ENCODE peak calls at places on chromosomes 4 and X, in seven cellular contexts. T is AG09309; X is lung; Z is osteocyte; M is CD4-positive, alpha-beta T cell; I is chondrocyte; A is left ventricle myocardium inferior. W is an unnamed sample.

GRCh38 chrX:119614776-119615175 is 8.6 kb upstream of the NKRF start:
- DNase-seq in Z (no peak), I (no peak), T (no peak), A (no peak), X (no peak), M (no peak), W (no peak)

GRCh38 chrX:10011991-10012390 is 44.8 kb downstream of the CLDN34 start:
- DNase-seq in T (no peak), I (no peak), A (no peak), X (peak; percentile 47), Z (no peak), M (no peak), W (no peak)

GRCh38 chr4:46844325-46844917 is 64.6 kb downstream of the COX7B2 start:
- DNase-seq in T (peak; percentile 4), Z (no peak), A (no peak), X (no peak), M (peak; percentile 4), I (no peak), W (peak; percentile 70)

GRCh38 chr4:151099976-151100417 is 569 bp downstream of the RPS3A start:
- DNase-seq in A (no peak), X (no peak), Z (no peak), I (no peak), T (no peak), M (no peak), W (peak; percentile 29)

GRCh38 chr4:144709159-144709558 is 63.2 kb downstream of the HHIP start:
- DNase-seq in I (no peak), M (no peak), X (no peak), T (no peak), Z (no peak), A (no peak), W (peak; percentile 35)

GRCh38 chrX:65697915-65698796 is 30.7 kb downstream of the MSN start:
- DNase-seq in M (peak; percentile 52), I (no peak), T (no peak), X (peak; percentile 58), A (peak; percentile 44), Z (no peak), W (no peak)

GRCh38 chr4:14977836-14978235 is 24.4 kb upstream of the CPEB2 start:
- DNase-seq in T (no peak), A (no peak), I (no peak), X (no peak), Z (no peak), M (no peak), W (no peak)

GRCh38 chrX:101550362-101550761 is at the start of gene ARMCX1:
- DNase-seq in Z (peak; percentile 87), X (peak; percentile 52), M (no peak), A (peak; percentile 70), T (peak; percentile 20), I (peak; percentile 85), W (no peak)

GRCh38 chrX:53233536-53233935 is 8.5 kb upstream of the KDM5C start:
- DNase-seq in X (no peak), T (no peak), A (no peak), M (no peak), Z (no peak), I (no peak), W (no peak)

GRCh38 chr4:100738388-100739165 is 220.8 kb upstream of the EMCN start:
- DNase-seq in X (no peak), A (no peak), Z (no peak), I (no peak), M (no peak), T (peak; percentile 53), W (peak; percentile 93)

GRCh38 chrX:66045894-66046293 is 6.0 kb upstream of the VSIG4 start:
- DNase-seq in T (no peak), X (no peak), I (no peak), Z (no peak), A (no peak), M (no peak), W (no peak)

GRCh38 chrX:10506781-10507180 is 113.6 kb downstream of the MID1 start:
- DNase-seq in A (no peak), M (no peak), X (no peak), I (no peak), Z (no peak), T (no peak), W (no peak)

GRCh38 chr4:14254806-14255445 is 627.4 kb upstream of the BOD1L1 start:
- DNase-seq in X (no peak), T (no peak), I (no peak), A (no peak), M (no peak), Z (no peak), W (no peak)

GRCh38 chr4:105092768-105093167 is 53.9 kb upstream of the TET2 start:
- DNase-seq in X (no peak), M (no peak), A (no peak), T (no peak), Z (no peak), I (no peak), W (no peak)

GRCh38 chr4:26510334-26510705 is 20.0 kb upstream of the CCKAR start:
- DNase-seq in T (peak; percentile 21), A (no peak), Z (peak; percentile 21), X (no peak), I (no peak), M (no peak), W (no peak)

GRCh38 chrX:9349572-9350259 is 115.1 kb upstream of the TBL1X start:
- DNase-seq in A (no peak), I (no peak), T (no peak), Z (no peak), X (no peak), M (no peak), W (peak; percentile 50)

GRCh38 chr4:78667764-78668163 is 108.4 kb upstream of the BMP2K start:
- DNase-seq in A (no peak), I (no peak), T (no peak), Z (no peak), M (no peak), X (no peak), W (no peak)

GRCh38 chrX:52923781-52924241 is 26.7 kb downstream of the FAM156B start:
- DNase-seq in X (no peak), I (no peak), Z (no peak), M (no peak), A (peak; percentile 32), T (no peak), W (peak; percentile 54)

GRCh38 chr4:3021627-3022026 is 52.7 kb downstream of the HTT-AS start:
- DNase-seq in A (no peak), X (no peak), M (no peak), T (no peak), I (no peak), Z (no peak), W (no peak)

GRCh38 chrX:45769919-45770582 is 569.4 kb upstream of the DIPK2B start:
- DNase-seq in T (peak; percentile 80), M (no peak), Z (peak; percentile 90), I (no peak), X (peak; percentile 72), A (peak; percentile 33), W (peak; percentile 83)

GRCh38 chr4:114279066-114279465 is 299.6 kb upstream of the ARSJ start:
- DNase-seq in Z (no peak), T (no peak), A (no peak), M (no peak), I (no peak), X (no peak), W (no peak)

GRCh38 chr4:147570616-147571015 is 46.6 kb upstream of the TMEM184C start:
- DNase-seq in X (no peak), I (no peak), A (no peak), M (no peak), Z (no peak), T (no peak), W (no peak)
- TF ChIP-seq CTCF in X (no peak), I (peak; percentile 49), A (peak; percentile 31), M (no peak), Z (peak; percentile 30), T (peak; percentile 23), W (no peak)

GRCh38 chr4:86901864-86902263 is 9.6 kb upstream of the C4orf36 start:
- DNase-seq in I (no peak), Z (no peak), M (no peak), X (no peak), T (no peak), A (no peak), W (no peak)

GRCh38 chr4:86895692-86896488 is 3.7 kb upstream of the C4orf36 start:
- DNase-seq in A (no peak), Z (no peak), I (no peak), M (no peak), T (peak; percentile 46), X (no peak), W (peak; percentile 83)

GRCh38 chr4:86896596-86896995 is 4.4 kb upstream of the C4orf36 start:
- DNase-seq in M (no peak), A (no peak), T (no peak), Z (no peak), I (no peak), X (no peak), W (no peak)

GRCh38 chr4:86894465-86894864 is 2.2 kb upstream of the C4orf36 start:
- DNase-seq in Z (no peak), X (no peak), T (no peak), I (no peak), A (no peak), M (no peak), W (peak; percentile 16)

GRCh38 chr4:86898562-86898961 is 6.3 kb upstream of the C4orf36 start:
- DNase-seq in Z (no peak), I (no peak), T (no peak), A (no peak), X (no peak), M (no peak), W (peak; percentile 57)
- TF ChIP-seq CTCF in Z (peak; percentile 29), I (peak; percentile 52), T (peak; percentile 18), A (peak; percentile 33), X (no peak), M (no peak), W (peak; percentile 67)

GRCh38 chr4:96483308-96484030 is 643.6 kb downstream of the PDHA2 start:
- DNase-seq in X (no peak), A (no peak), M (no peak), T (no peak), I (no peak), Z (no peak), W (no peak)
- TF ChIP-seq CTCF in X (no peak), A (no peak), M (no peak), T (no peak), I (peak; percentile 26), Z (peak; percentile 30), W (no peak)

GRCh38 chrX:47160781-47161180 is 15.8 kb downstream of the RBM10 start:
- DNase-seq in T (no peak), I (no peak), M (no peak), A (no peak), Z (no peak), X (no peak), W (no peak)

GRCh38 chrX:47162927-47163583 is 18.0 kb downstream of the RBM10 start:
- DNase-seq in A (no peak), M (no peak), Z (no peak), I (no peak), X (no peak), T (no peak), W (no peak)

GRCh38 chrX:47158781-47159180 is 13.8 kb downstream of the RBM10 start:
- DNase-seq in X (no peak), T (no peak), A (no peak), M (no peak), I (no peak), Z (no peak), W (no peak)

GRCh38 chrX:47156611-47157520 is 11.8 kb downstream of the RBM10 start:
- DNase-seq in A (no peak), Z (no peak), I (no peak), T (no peak), M (no peak), X (no peak), W (no peak)

DNA sequence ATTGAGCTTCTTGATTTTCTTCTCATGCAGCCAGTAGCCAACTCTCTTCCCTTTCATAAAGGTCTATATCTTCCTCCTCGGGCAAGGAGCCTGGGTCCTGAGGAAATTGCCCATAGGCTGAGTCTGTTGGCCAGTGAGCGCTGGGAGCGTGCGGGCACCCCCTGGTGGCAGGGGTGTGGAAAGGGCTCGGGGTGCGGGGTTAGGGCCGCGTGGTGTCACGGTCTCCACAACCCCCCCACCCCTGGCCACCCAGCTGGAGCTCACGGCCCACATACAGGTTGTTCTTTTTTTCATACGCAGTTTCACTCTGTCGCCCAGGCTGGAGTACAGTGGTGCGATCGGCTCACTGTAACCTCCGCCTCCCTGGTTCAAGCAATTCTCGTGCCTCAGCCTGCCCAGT is 13.1 kb downstream of the RBM10 start:
- DNase-seq in T (no peak), Z (no peak), A (no peak), M (no peak), I (no peak), X (no peak), W (no peak)
- TF ChIP-seq CTCF in T (no peak), Z (no peak), A (no peak), M (no peak), I (no peak), X (no peak), W (no peak)